ENCODE peak calls at places on chromosomes 3 and 15, in four cellular contexts. X is RWPE1, I is spleen, A is GM10248. T is an unnamed sample.

GRCh38 chr15:89243046-89243690 is 611 bp upstream of the FANCI start:
- DNase-seq in A (no peak), I (no peak), X (no peak), T (no peak)

GRCh38 chr15:98063871-98064270 is 103.4 kb downstream of the ARRDC4 start:
- DNase-seq in X (no peak), A (no peak), I (no peak), T (no peak)

GRCh38 chr3:29057326-29057725 is 223.5 kb upstream of the RBMS3 start:
- DNase-seq in A (no peak), X (no peak), I (no peak), T (no peak)

GRCh38 chr3:10804183-10804648 is 11.8 kb upstream of the SLC6A11 start:
- DNase-seq in I (no peak), A (no peak), X (peak), T (no peak)

GRCh38 chr3:15097889-15098288 is 1.1 kb downstream of the RBSN start:
- DNase-seq in I (no peak), A (no peak), X (no peak), T (peak)

GRCh38 chr3:143302638-143303171 is 183.1 kb downstream of the CHST2 start:
- DNase-seq in A (no peak), X (peak), I (peak), T (no peak)

GRCh38 chr3:20776717-20777116 is 590.7 kb upstream of the SGO1 start:
- DNase-seq in X (no peak), A (no peak), I (no peak), T (no peak)

GRCh38 chr3:8069981-8070380 is 431.6 kb upstream of the LMCD1 start:
- DNase-seq in A (no peak), X (no peak), I (no peak), T (no peak)

DNA sequence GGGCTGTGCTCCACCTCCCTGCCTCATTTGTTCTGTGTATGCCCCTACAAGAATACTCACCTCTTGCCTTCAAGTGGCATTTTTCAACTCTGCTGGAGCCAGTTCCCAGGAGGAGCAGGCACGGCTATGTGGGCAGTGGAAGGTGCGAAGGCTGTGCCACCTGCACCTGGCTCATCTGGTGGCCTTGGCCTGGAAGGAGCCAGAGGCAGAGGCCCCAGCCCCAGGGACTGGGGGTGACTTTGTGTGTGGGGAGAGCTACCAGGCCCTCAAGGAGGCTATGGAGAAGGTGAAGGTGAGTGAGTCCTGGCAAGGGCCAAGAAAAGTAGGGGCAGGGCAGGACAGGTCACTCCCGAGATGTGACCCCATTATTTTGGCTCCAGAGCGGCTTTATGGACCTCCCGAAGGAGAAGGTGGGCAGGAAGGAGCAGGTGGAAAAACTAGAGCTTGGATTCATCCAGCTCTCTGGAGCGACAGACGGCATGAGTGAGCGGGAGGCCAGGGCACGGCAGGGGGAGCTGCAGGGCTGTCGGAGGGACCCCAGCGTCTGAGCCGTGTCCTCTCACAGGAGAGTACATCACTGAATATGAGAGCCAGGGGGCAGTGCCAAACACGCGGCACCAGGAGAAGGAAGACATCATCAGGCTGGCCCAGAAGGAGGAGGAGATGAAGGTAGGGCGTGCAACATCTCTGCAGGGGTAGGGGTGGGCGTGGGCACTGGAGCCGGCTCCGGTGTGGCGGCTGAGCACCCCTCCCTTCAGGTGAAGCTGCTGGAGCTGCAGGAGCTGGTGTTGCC is 57.3 kb upstream of the UBE2Q2 start:
- DNase-seq in A (no peak), I (no peak), X (no peak), T (peak)
- TF ChIP-seq CTCF in A (no peak), I (no peak), X (no peak), T (no peak)

GRCh38 chr15:85377986-85378385 is 2.4 kb upstream of the AKAP13 start:
- DNase-seq in X (no peak), A (no peak), I (no peak), T (no peak)

GRCh38 chr15:85380860-85381535 is 595 bp downstream of the AKAP13 start:
- DNase-seq in I (peak), X (peak), A (peak), T (peak)

GRCh38 chr15:85381850-85382751 is 1.7 kb downstream of the AKAP13 start:
- DNase-seq in A (no peak), I (no peak), X (no peak), T (no peak)

GRCh38 chr15:85380217-85380859 is at the start of gene AKAP13:
- DNase-seq in A (peak), I (peak), X (peak), T (peak)

GRCh38 chr15:85379403-85380131 is 836 bp upstream of the AKAP13 start:
- DNase-seq in X (no peak), A (no peak), I (no peak), T (peak)
- TF ChIP-seq CTCF in X (no peak), A (no peak), I (no peak), T (no peak)

GRCh38 chr3:113254171-113254947 is 43.0 kb downstream of the BOC start:
- DNase-seq in I (no peak), X (no peak), A (no peak), T (no peak)

GRCh38 chr3:113255854-113256615 is 44.7 kb downstream of the BOC start:
- DNase-seq in X (no peak), A (no peak), I (no peak), T (no peak)

GRCh38 chr3:113258311-113258710 is 47.0 kb downstream of the BOC start:
- DNase-seq in I (no peak), A (no peak), X (no peak), T (no peak)

GRCh38 chr3:113252553-113252952 is 41.2 kb downstream of the BOC start:
- DNase-seq in I (no peak), A (no peak), X (no peak), T (no peak)

GRCh38 chr3:113255100-113255853 is 43.9 kb downstream of the BOC start:
- DNase-seq in X (no peak), A (no peak), I (no peak), T (no peak)
- TF ChIP-seq CTCF in X (no peak), A (no peak), I (no peak), T (no peak)

GRCh38 chr15:57640935-57641682 is 49.4 kb downstream of the MYZAP start:
- DNase-seq in X (peak), I (no peak), A (peak), T (peak)
- TF ChIP-seq CTCF in X (peak), I (no peak), A (peak), T (peak)

GRCh38 chr3:146966124-146966523 is 361.0 kb upstream of the PLSCR5 start:
- DNase-seq in I (no peak), X (no peak), A (no peak), T (no peak)
- TF ChIP-seq CTCF in I (no peak), X (no peak), A (no peak), T (no peak)

DNA sequence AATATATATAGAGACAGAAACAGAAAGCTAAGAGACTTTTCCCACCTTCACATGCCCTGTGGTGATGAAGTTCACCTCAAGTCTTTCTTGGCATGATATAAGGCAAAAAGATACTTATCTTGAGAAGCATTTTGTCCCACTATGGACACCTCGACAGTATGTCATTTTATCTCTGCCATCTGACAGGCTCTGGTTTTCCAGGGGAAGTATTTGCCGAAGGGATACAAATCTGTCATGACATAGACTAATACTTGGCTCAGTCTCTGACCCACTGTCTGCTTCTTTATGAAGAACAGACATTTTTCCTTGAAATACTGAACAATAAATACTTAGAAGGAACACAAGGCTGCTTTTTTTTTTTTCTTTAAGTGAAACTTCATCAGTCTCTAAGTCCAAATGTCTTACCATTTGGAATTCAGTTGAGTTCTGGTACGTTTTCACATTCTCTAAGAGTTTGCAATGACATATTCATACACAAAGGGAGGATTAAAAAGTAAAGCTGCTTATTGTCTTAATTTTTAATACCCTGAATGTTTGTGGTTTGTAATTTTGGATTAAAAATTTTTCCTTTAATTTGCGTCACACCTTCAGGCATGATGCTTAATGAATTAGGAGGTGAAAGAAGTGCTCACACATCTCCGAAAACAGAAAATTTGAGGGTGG is 87.8 kb upstream of the LMOD3 start:
- DNase-seq in A (no peak), X (no peak), I (no peak), T (no peak)
- TF ChIP-seq CTCF in A (no peak), X (no peak), I (no peak), T (no peak)

DNA sequence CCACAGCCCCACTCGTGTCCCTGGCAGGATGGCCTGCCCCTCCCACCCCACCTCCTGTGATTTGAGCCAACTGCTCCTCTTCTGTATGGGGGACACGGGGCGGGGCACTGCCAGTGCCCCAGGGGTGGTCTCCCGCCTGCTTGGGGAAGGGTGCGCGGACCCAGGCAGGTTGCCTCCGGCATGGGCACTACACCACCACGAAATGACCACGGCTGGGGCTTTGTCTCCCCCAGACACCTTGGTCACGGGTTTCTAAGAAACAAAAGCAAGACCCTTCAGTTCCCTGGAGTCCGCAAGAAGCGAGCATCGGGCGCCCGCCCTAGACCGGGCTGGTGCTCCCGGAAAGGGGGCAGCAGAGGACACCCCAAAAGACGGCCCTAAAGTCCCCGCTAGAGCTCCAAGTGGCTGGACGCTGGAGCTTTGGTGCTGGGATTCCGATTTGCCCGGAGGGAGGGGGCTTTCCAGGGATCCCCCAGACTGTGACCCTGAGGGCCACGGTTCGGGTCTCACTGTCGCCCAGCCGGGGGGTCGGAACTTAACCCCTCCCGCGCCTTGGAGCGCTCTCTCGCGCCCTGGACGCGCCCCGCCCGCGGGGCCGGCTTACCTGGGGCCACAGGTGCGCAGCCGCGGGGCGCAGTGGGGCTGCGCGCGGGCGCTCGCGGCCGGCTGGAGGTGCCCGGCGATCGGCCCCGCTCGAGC is 219.5 kb upstream of the PRICKLE2 start:
- DNase-seq in I (no peak), A (no peak), X (no peak), T (no peak)
- TF ChIP-seq CTCF in I (no peak), A (no peak), X (no peak), T (no peak)

DNA sequence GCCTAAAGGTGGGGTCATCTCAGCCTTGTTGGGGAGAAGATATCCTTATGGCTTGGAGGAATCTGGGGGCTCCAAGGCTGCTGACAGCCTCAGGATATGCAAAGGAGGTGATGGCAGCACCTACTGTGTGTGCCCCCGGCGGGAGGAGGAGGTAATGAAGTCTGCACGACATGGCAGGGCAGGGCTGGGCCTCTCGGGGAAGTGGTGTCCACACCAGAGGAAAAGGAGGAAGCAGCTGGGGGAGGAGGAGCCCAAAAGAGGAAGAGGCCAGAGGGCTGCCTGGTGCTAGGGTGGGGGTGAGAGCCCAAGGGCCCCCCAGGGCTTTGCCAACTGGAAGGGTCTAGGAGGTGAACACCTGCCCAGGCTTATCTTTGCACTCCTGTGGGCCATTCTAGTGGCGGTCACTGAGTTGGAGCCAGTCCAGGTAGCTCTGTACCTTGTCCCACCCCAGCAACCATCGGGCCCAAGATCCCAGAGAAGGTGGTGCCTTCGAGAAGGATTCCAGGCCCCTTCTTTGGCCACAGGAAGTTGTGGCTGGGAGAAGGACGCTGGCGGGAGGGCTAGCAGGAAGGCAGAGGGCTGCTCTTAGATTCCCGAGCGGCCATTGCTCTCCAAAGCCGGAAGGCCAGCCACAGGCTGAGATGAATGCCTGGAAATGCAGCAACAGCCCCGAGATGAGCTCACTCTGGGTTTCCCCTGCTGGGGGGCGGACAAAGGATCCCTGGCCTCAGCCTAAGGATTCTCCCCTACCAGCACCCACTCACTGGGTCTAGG is 7.0 kb downstream of the GNAI2 start:
- DNase-seq in I (peak), A (peak), X (no peak), T (peak)
- TF ChIP-seq CTCF in I (peak), A (no peak), X (no peak), T (peak)

DNA sequence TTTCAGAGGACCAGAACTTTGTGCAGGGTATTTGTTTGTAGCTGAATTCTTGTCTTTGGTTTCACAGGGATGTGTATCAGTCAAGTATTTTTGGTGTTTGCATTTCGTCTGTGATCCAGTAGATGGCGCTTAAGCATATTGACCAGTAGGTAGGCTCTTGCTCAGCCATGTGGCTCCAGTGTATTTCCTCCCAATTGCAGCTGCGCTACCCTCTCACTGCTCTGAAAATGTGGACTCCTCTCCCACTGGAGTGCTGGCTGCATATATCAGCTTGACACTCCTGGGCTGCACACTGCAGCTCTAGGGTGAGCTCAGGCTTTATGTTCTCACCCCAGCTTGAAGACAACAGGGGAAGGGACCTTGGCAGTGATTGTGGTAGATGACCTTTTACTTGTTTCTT is 1264.3 kb upstream of the ALCAM start:
- DNase-seq in I (no peak), X (peak), A (peak), T (peak)
- TF ChIP-seq CTCF in I (peak), X (peak), A (peak), T (peak)